ENCODE peak calls at places on chromosomes 2 and 18, in nine cellular contexts. W is EH; X is dorsolateral prefrontal cortex; O is HTR-8/SVneo; C is hepatocyte; L is GM19239; P is naive thymus-derived CD8-positive, alpha-beta T cell; I is MCF 10A; F is activated CD8-positive, alpha-beta memory T cell treated with anti-CD3 and anti-CD28 coated beads, Interleukin-2, amount 50 U/mL, for 4 hours. Y is an unnamed sample.

GRCh38 chr2:158773121-158773520 is 22.0 kb upstream of the DAPL1 start:
- DNase-seq in I (peak; percentile 29), W (no peak), P (no peak), F (no peak), L (no peak), C (no peak), X (no peak), O (no peak), Y (no peak)

GRCh38 chr2:158716091-158716815 is 78.9 kb upstream of the DAPL1 start:
- DNase-seq in O (no peak), L (no peak), P (no peak), X (no peak), I (no peak), W (peak; percentile 25), F (no peak), C (no peak), Y (no peak)

GRCh38 chr2:205495819-205496218 is 186.5 kb upstream of the NRP2 start:
- DNase-seq in L (no peak), W (peak; percentile 46), I (no peak), X (no peak), O (no peak), C (no peak), F (no peak), P (no peak), Y (no peak)

GRCh38 chr2:45823723-45824206 is 172.3 kb downstream of the PRKCE start:
- DNase-seq in L (no peak), X (peak; percentile 61), C (no peak), W (no peak), P (no peak), O (no peak), I (peak; percentile 94), F (no peak), Y (no peak)

GRCh38 chr18:74217476-74218143 is 69.3 kb downstream of the TIMM21 start:
- DNase-seq in X (no peak), P (no peak), C (no peak), W (no peak), O (no peak), L (no peak), F (no peak), I (no peak), Y (no peak)

GRCh38 chr2:168436840-168437239 is 19.2 kb upstream of the CERS6 start:
- DNase-seq in C (no peak), O (no peak), L (no peak), X (no peak), F (no peak), I (no peak), P (no peak), W (no peak), Y (no peak)

GRCh38 chr18:5520464-5520863 is 23.3 kb downstream of the EPB41L3 start:
- DNase-seq in O (no peak), P (no peak), L (no peak), F (no peak), X (no peak), I (no peak), W (no peak), C (no peak), Y (no peak)

GRCh38 chr2:71933467-71934319 is 214.0 kb downstream of the CYP26B1 start:
- DNase-seq in O (no peak), C (no peak), I (peak; percentile 86), W (peak; percentile 74), P (no peak), X (no peak), L (no peak), F (no peak), Y (no peak)

GRCh38 chr2:167869200-167869599 is 378.2 kb downstream of the STK39 start:
- DNase-seq in P (no peak), L (no peak), F (no peak), I (no peak), X (no peak), C (no peak), O (no peak), W (no peak), Y (no peak)

GRCh38 chr2:134774074-134774742 is 55.4 kb upstream of the TMEM163 start:
- DNase-seq in F (no peak), I (no peak), P (no peak), X (no peak), L (no peak), W (no peak), C (peak; percentile 25), O (no peak), Y (no peak)

GRCh38 chr2:230068658-230069080 is at the start of gene SLC16A14:
- DNase-seq in W (peak; percentile 59), X (no peak), I (peak; percentile 67), O (peak; percentile 37), L (peak; percentile 18), P (peak; percentile 48), C (peak; percentile 68), F (peak; percentile 21), Y (no peak)

GRCh38 chr2:178880257-178880656 is 73.0 kb upstream of the TTN start:
- DNase-seq in P (no peak), O (no peak), C (no peak), W (no peak), I (no peak), L (no peak), F (no peak), X (no peak), Y (no peak)

GRCh38 chr2:65261676-65262075 is 34.0 kb downstream of the ACTR2 start:
- DNase-seq in W (peak; percentile 43), F (no peak), P (no peak), X (no peak), L (no peak), C (no peak), I (no peak), O (no peak), Y (no peak)

GRCh38 chr2:39730685-39731302 is 48.3 kb downstream of the THUMPD2 start:
- DNase-seq in X (no peak), I (peak; percentile 53), W (peak; percentile 50), F (no peak), O (peak; percentile 32), P (no peak), L (no peak), C (peak; percentile 41), Y (no peak)

GRCh38 chr2:136135924-136136906 is 18.3 kb upstream of the CXCR4 start:
- DNase-seq in F (peak; percentile 77), I (peak; percentile 77), C (no peak), W (no peak), L (no peak), X (no peak), P (peak; percentile 97), O (no peak), Y (peak; percentile 79)

GRCh38 chr2:111618953-111619902 is 264.8 kb downstream of the ANAPC1 start:
- DNase-seq in O (no peak), C (no peak), I (peak; percentile 61), P (no peak), X (no peak), L (no peak), W (no peak), F (no peak), Y (no peak)

GRCh38 chr18:79394438-79395307 is 1.1 kb upstream of the NFATC1 start:
- DNase-seq in X (peak; percentile 39), I (no peak), O (no peak), F (peak; percentile 80), C (peak; percentile 64), P (peak; percentile 58), L (no peak), W (peak; percentile 73), Y (peak; percentile 56)

GRCh38 chr2:166335284-166335683 is 40.5 kb downstream of the SCN9A start:
- DNase-seq in X (no peak), W (no peak), I (no peak), C (peak; percentile 4), F (no peak), P (no peak), O (no peak), L (no peak), Y (no peak)

GRCh38 chr2:30747206-30747605 is 60.0 kb downstream of the CAPN13 start:
- DNase-seq in O (no peak), I (no peak), C (peak; percentile 68), X (no peak), F (no peak), L (no peak), P (no peak), W (no peak), Y (no peak)

GRCh38 chr2:241894056-241894641 is 24.6 kb downstream of the RTP5 start:
- DNase-seq in F (peak; percentile 8), L (no peak), C (no peak), O (no peak), W (no peak), X (no peak), I (peak; percentile 17), P (no peak), Y (no peak)

GRCh38 chr2:86274265-86274917 is 63.0 kb downstream of the REEP1 start:
- DNase-seq in P (no peak), F (no peak), X (no peak), L (peak; percentile 25), W (peak; percentile 79), C (no peak), I (peak; percentile 61), O (peak; percentile 75), Y (no peak)

GRCh38 chr18:69655816-69656215 is 255.1 kb downstream of the DOK6 start:
- DNase-seq in O (no peak), P (no peak), C (no peak), W (no peak), X (no peak), F (no peak), L (no peak), I (no peak), Y (no peak)

GRCh38 chr2:172096661-172097547 is 5.8 kb downstream of the DLX2 start:
- DNase-seq in C (peak; percentile 49), O (peak; percentile 72), W (peak; percentile 97), I (peak; percentile 95), X (no peak), F (no peak), P (peak; percentile 26), L (no peak), Y (no peak)

GRCh38 chr2:45888167-45888566 is 236.7 kb downstream of the PRKCE start:
- DNase-seq in L (no peak), C (no peak), O (no peak), F (no peak), I (peak; percentile 27), X (no peak), P (no peak), W (peak; percentile 78), Y (no peak)

GRCh38 chr2:218607436-218608115 is at the start of gene PLCD4:
- DNase-seq in X (no peak), P (no peak), F (no peak), O (peak; percentile 72), C (peak; percentile 24), I (peak; percentile 79), L (no peak), W (peak; percentile 91), Y (no peak)

GRCh38 chr2:127486247-127486912 is 39.9 kb downstream of the IWS1 start:
- DNase-seq in L (no peak), F (no peak), O (no peak), C (no peak), I (no peak), X (no peak), P (no peak), W (no peak), Y (no peak)

GRCh38 chr2:28978606-28979005 is 2.5 kb upstream of the TOGARAM2 start:
- DNase-seq in L (no peak), F (no peak), W (no peak), X (no peak), P (no peak), C (no peak), I (no peak), O (no peak), Y (no peak)

GRCh38 chr2:65483763-65484162 is 51.4 kb upstream of the SPRED2 start:
- DNase-seq in X (no peak), C (no peak), P (no peak), I (no peak), L (no peak), W (peak; percentile 17), F (no peak), O (peak; percentile 13), Y (no peak)